ENCODE peak calls at places on chromosomes 6 and 20, in eight cellular contexts. L is T-helper 22 cell; R is DMS153; V is stimulated activated CD4-positive, alpha-beta T cell treated with anti-CD3 and anti-CD28 coated beads, Interleukin-1b, Interleukin-23, amount 100 ng/mL, for 4 hours; F is NCI-H2171 treated with DMSO at 0.1 percent for 48 hours; X is G401; Q is NCI-H2029 treated with DMSO at 0.1 percent for 48 hours; P is H54. M is an unnamed sample.

GRCh38 chr20:62755817-62756724 is 40.2 kb upstream of the MRGBP start:
- DNase-seq in Q (no peak), P (no peak), F (peak), R (no peak), L (no peak), V (no peak), X (no peak), M (no peak)

GRCh38 chr6:122790740-122791679 is 2.0 kb downstream of the SMPDL3A start:
- DNase-seq in L (no peak), F (no peak), P (no peak), Q (no peak), X (peak), V (no peak), R (no peak), M (peak)

GRCh38 chr6:129493396-129493902 is 216.5 kb downstream of the ARHGAP18 start:
- DNase-seq in F (no peak), X (no peak), L (no peak), R (no peak), V (no peak), Q (no peak), P (no peak), M (peak)

GRCh38 chr6:168038576-168039140 is 40.4 kb downstream of the FRMD1 start:
- DNase-seq in P (no peak), V (no peak), X (no peak), R (no peak), L (no peak), F (no peak), Q (no peak), M (no peak)

GRCh38 chr6:121515615-121516265 is 80.3 kb downstream of the GJA1 start:
- DNase-seq in P (no peak), X (no peak), L (no peak), F (no peak), V (no peak), R (no peak), Q (no peak), M (peak)

GRCh38 chr6:1574083-1574761 is 35.5 kb upstream of the FOXC1 start:
- DNase-seq in F (no peak), Q (no peak), L (no peak), V (no peak), X (peak), P (no peak), R (no peak), M (no peak)

GRCh38 chr6:47247227-47247797 is 62.4 kb downstream of the TNFRSF21 start:
- DNase-seq in X (no peak), F (peak), L (no peak), Q (no peak), P (no peak), V (no peak), R (peak), M (no peak)

GRCh38 chr20:41693136-41693979 is 75.2 kb upstream of the CHD6 start:
- DNase-seq in X (peak), L (peak), Q (peak), P (peak), V (peak), F (peak), R (peak), M (peak)

GRCh38 chr6:4906293-4906941 is 97.4 kb downstream of the RPP40 start:
- DNase-seq in R (no peak), L (no peak), X (no peak), Q (no peak), V (no peak), P (no peak), F (no peak), M (no peak)

GRCh38 chr20:58549231-58549630 is 34.0 kb upstream of the APCDD1L start:
- DNase-seq in X (no peak), R (no peak), F (no peak), L (no peak), V (no peak), P (no peak), Q (no peak), M (no peak)

GRCh38 chr20:8853805-8854338 is 215.0 kb upstream of the PLCB4 start:
- DNase-seq in R (peak), F (peak), V (no peak), X (peak), P (peak), Q (peak), L (no peak), M (peak)

GRCh38 chr20:47730744-47731143 is 54.5 kb downstream of the SULF2 start:
- DNase-seq in X (no peak), V (no peak), R (no peak), L (no peak), F (peak), Q (no peak), P (no peak), M (no peak)

GRCh38 chr6:129683606-129684322 is 26.2 kb downstream of the ARHGAP18 start:
- DNase-seq in R (peak), V (peak), P (peak), Q (no peak), L (peak), X (peak), F (no peak), M (peak)

GRCh38 chr20:25273541-25274358 is 25.9 kb downstream of the PYGB start:
- DNase-seq in F (peak), L (no peak), V (no peak), Q (no peak), P (no peak), X (peak), R (no peak), M (no peak)

GRCh38 chr6:52346503-52346902 is 15.4 kb upstream of the PAQR8 start:
- DNase-seq in X (no peak), V (no peak), Q (no peak), R (no peak), L (no peak), P (no peak), F (peak), M (no peak)

GRCh38 chr6:163324326-163324927 is 90.1 kb upstream of the QKI start:
- DNase-seq in Q (no peak), R (no peak), F (no peak), P (no peak), L (no peak), V (no peak), X (no peak), M (peak)

GRCh38 chr6:37946021-37946420 is 126.5 kb downstream of the ZFAND3 start:
- DNase-seq in R (peak), V (no peak), F (no peak), X (no peak), L (no peak), P (no peak), Q (peak), M (no peak)

GRCh38 chr6:157461000-157461915 is 80.3 kb downstream of the ZDHHC14 start:
- DNase-seq in P (no peak), Q (no peak), F (peak), V (peak), X (no peak), L (no peak), R (peak), M (peak)

GRCh38 chr6:1697688-1698351 is 88.1 kb downstream of the FOXC1 start:
- DNase-seq in Q (no peak), L (no peak), X (no peak), F (no peak), P (no peak), R (no peak), V (no peak), M (no peak)

GRCh38 chr6:158353851-158354508 is 41.7 kb downstream of the TULP4 start:
- DNase-seq in F (peak), P (no peak), X (peak), L (no peak), V (no peak), R (no peak), Q (peak), M (no peak)

GRCh38 chr6:112539355-112539754 is 192.2 kb downstream of the RFPL4B start:
- DNase-seq in X (no peak), P (no peak), Q (no peak), F (peak), R (no peak), L (no peak), V (no peak), M (no peak)

GRCh38 chr20:3659492-3660261 is 3.5 kb downstream of the GFRA4 start:
- DNase-seq in L (no peak), X (no peak), F (no peak), V (no peak), Q (no peak), R (no peak), P (no peak), M (no peak)

GRCh38 chr20:36645998-36646397 is at the start of gene SLA2:
- DNase-seq in Q (no peak), X (no peak), P (no peak), V (peak), F (no peak), R (no peak), L (peak), M (no peak)

GRCh38 chr20:57876163-57876562 is 166.3 kb upstream of the PMEPA1 start:
- DNase-seq in P (no peak), Q (no peak), L (no peak), R (no peak), V (no peak), F (no peak), X (no peak), M (no peak)

GRCh38 chr20:57611605-57612311 is 8.5 kb downstream of the ZBP1 start:
- DNase-seq in R (no peak), X (peak), F (no peak), P (no peak), V (no peak), Q (no peak), L (no peak), M (no peak)

GRCh38 chr20:8811801-8812594 is 256.9 kb upstream of the PLCB4 start:
- DNase-seq in Q (no peak), V (no peak), R (no peak), X (no peak), P (no peak), F (no peak), L (no peak), M (no peak)

GRCh38 chr6:107600936-107601335 is 111.0 kb downstream of the SOBP start:
- DNase-seq in P (peak), V (no peak), F (no peak), R (no peak), X (no peak), Q (no peak), L (no peak), M (peak)

GRCh38 chr6:82237013-82237412 is 10.5 kb downstream of the IBTK start:
- DNase-seq in L (no peak), Q (no peak), X (peak), R (no peak), F (peak), V (no peak), P (no peak), M (no peak)

GRCh38 chr20:49096212-49096730 is 50.2 kb downstream of the CSE1L start:
- DNase-seq in L (no peak), F (no peak), V (no peak), R (no peak), P (no peak), X (no peak), Q (no peak), M (no peak)

GRCh38 chr6:56521454-56521853 is 121.2 kb downstream of the DST start:
- DNase-seq in L (no peak), R (no peak), V (no peak), P (no peak), F (no peak), Q (no peak), X (no peak), M (no peak)

GRCh38 chr6:111471958-111472357 is 11.1 kb downstream of the REV3L start:
- DNase-seq in L (no peak), P (no peak), V (no peak), X (no peak), F (no peak), R (no peak), Q (no peak), M (no peak)

GRCh38 chr20:20003088-20003954 is 13.8 kb upstream of the NAA20 start:
- DNase-seq in L (no peak), R (no peak), P (no peak), V (no peak), F (peak), X (no peak), Q (no peak), M (peak)

M was measured in trophoblast cell.